ENCODE peak calls at places on chromosome 9, in four cellular contexts. One of them, this sample, is unnamed.

GRCh38 chr9:125953314-125954019 is 206.3 kb downstream of the PBX3 start:
- DNase-seq in SJSA1: no peak
- DNase-seq in GM06990: no peak
- DNase-seq in GM23338: no peak
- DNase-seq in this sample: no peak

GRCh38 chr9:100427366-100428263 is 672 bp downstream of the MSANTD3 start:
- DNase-seq in SJSA1: peak
- DNase-seq in GM23338: peak
- DNase-seq in GM06990: peak
- DNase-seq in this sample: peak

GRCh38 chr9:14278291-14278721 is 35.6 kb downstream of the NFIB start:
- DNase-seq in GM06990: no peak
- DNase-seq in GM23338: no peak
- DNase-seq in SJSA1: peak
- DNase-seq in this sample: no peak

GRCh38 chr9:137669261-137669672 is 50.5 kb downstream of the EHMT1 start:
- DNase-seq in GM23338: peak
- DNase-seq in SJSA1: no peak
- DNase-seq in GM06990: peak
- DNase-seq in this sample: no peak

GRCh38 chr9:77753183-77753582 is 105.1 kb upstream of the GNA14 start:
- DNase-seq in GM23338: no peak
- DNase-seq in GM06990: no peak
- DNase-seq in SJSA1: no peak
- DNase-seq in this sample: no peak

GRCh38 chr9:2697492-2697891 is 19.8 kb upstream of the KCNV2 start:
- DNase-seq in GM23338: no peak
- DNase-seq in GM06990: peak
- DNase-seq in SJSA1: no peak
- DNase-seq in this sample: no peak

GRCh38 chr9:86405926-86406325 is 51.7 kb upstream of the TUT7 start:
- DNase-seq in GM23338: peak
- DNase-seq in SJSA1: peak
- DNase-seq in GM06990: no peak
- DNase-seq in this sample: no peak

GRCh38 chr9:73176450-73176875 is 24.8 kb downstream of the ANXA1 start:
- DNase-seq in GM06990: no peak
- DNase-seq in SJSA1: peak
- DNase-seq in GM23338: peak
- DNase-seq in this sample: no peak

GRCh38 chr9:121557581-121558422 is 58.2 kb upstream of the GGTA1 start:
- DNase-seq in SJSA1: peak
- DNase-seq in GM23338: peak
- DNase-seq in GM06990: peak
- DNase-seq in this sample: peak

GRCh38 chr9:37104183-37104889 is 16.0 kb upstream of the ZCCHC7 start:
- DNase-seq in GM06990: no peak
- DNase-seq in GM23338: no peak
- DNase-seq in SJSA1: no peak
- DNase-seq in this sample: no peak

GRCh38 chr9:137694962-137695875 is 76.4 kb downstream of the EHMT1 start:
- DNase-seq in SJSA1: no peak
- DNase-seq in GM06990: no peak
- DNase-seq in GM23338: peak
- DNase-seq in this sample: peak

GRCh38 chr9:69649566-69650260 is 22.5 kb downstream of the APBA1 start:
- DNase-seq in SJSA1: no peak
- DNase-seq in GM06990: no peak
- DNase-seq in GM23338: no peak
- DNase-seq in this sample: no peak

GRCh38 chr9:29129763-29130162 is 1556.5 kb upstream of the C9orf72 start:
- DNase-seq in GM23338: peak
- DNase-seq in GM06990: no peak
- DNase-seq in SJSA1: no peak
- DNase-seq in this sample: no peak

GRCh38 chr9:104075801-104076753 is 18.0 kb upstream of the SMC2 start:
- DNase-seq in SJSA1: peak
- DNase-seq in GM06990: no peak
- DNase-seq in GM23338: no peak
- DNase-seq in this sample: no peak

GRCh38 chr9:6090272-6090671 is 74.8 kb upstream of the RANBP6 start:
- DNase-seq in SJSA1: no peak
- DNase-seq in GM23338: no peak
- DNase-seq in GM06990: no peak
- DNase-seq in this sample: no peak

GRCh38 chr9:36928670-36929349 is 105.3 kb downstream of the PAX5 start:
- DNase-seq in GM06990: no peak
- DNase-seq in GM23338: no peak
- DNase-seq in SJSA1: peak
- DNase-seq in this sample: no peak

GRCh38 chr9:33099754-33100153 is 23.3 kb upstream of the SMU1 start:
- DNase-seq in GM23338: no peak
- DNase-seq in SJSA1: no peak
- DNase-seq in GM06990: no peak
- DNase-seq in this sample: no peak

GRCh38 chr9:13151489-13151888 is 128.0 kb downstream of the MPDZ start:
- DNase-seq in GM23338: no peak
- DNase-seq in SJSA1: no peak
- DNase-seq in GM06990: no peak
- DNase-seq in this sample: no peak

GRCh38 chr9:124149992-124150391 is 107.8 kb upstream of the NEK6 start:
- DNase-seq in GM23338: peak
- DNase-seq in GM06990: no peak
- DNase-seq in SJSA1: no peak
- DNase-seq in this sample: no peak

GRCh38 chr9:102445906-102446305 is 549.2 kb upstream of the CYLC2 start:
- DNase-seq in GM23338: no peak
- DNase-seq in SJSA1: no peak
- DNase-seq in GM06990: no peak
- DNase-seq in this sample: no peak

GRCh38 chr9:14107977-14108376 is 206.0 kb downstream of the NFIB start:
- DNase-seq in GM23338: peak
- DNase-seq in SJSA1: no peak
- DNase-seq in GM06990: no peak
- DNase-seq in this sample: no peak

GRCh38 chr9:84839538-84839937 is 170.0 kb downstream of the NTRK2 start:
- DNase-seq in GM06990: no peak
- DNase-seq in GM23338: no peak
- DNase-seq in SJSA1: no peak
- DNase-seq in this sample: no peak

GRCh38 chr9:93392974-93393373 is 58.5 kb upstream of the FAM120A start:
- DNase-seq in SJSA1: no peak
- DNase-seq in GM23338: no peak
- DNase-seq in GM06990: no peak
- DNase-seq in this sample: no peak

GRCh38 chr9:129910628-129911567 is 75.6 kb downstream of the USP20 start:
- DNase-seq in SJSA1: peak
- DNase-seq in GM23338: no peak
- DNase-seq in GM06990: no peak
- DNase-seq in this sample: no peak

GRCh38 chr9:37902804-37903580 is 935 bp downstream of the SLC25A51 start:
- DNase-seq in SJSA1: no peak
- DNase-seq in GM06990: no peak
- DNase-seq in GM23338: no peak
- DNase-seq in this sample: no peak

GRCh38 chr9:5493597-5494511 is 16.5 kb upstream of the PDCD1LG2 start:
- DNase-seq in GM23338: no peak
- DNase-seq in SJSA1: no peak
- DNase-seq in GM06990: peak
- DNase-seq in this sample: no peak

GRCh38 chr9:83062653-83063527 is at the start of gene RASEF:
- DNase-seq in GM23338: peak
- DNase-seq in GM06990: no peak
- DNase-seq in SJSA1: peak
- DNase-seq in this sample: peak

GRCh38 chr9:99431103-99431502 is 209.0 kb downstream of the SEC61B start:
- DNase-seq in GM23338: no peak
- DNase-seq in SJSA1: peak
- DNase-seq in GM06990: no peak
- DNase-seq in this sample: no peak

GRCh38 chr9:134186471-134187109 is 22.2 kb upstream of the RNU6ATAC start:
- DNase-seq in GM23338: no peak
- DNase-seq in GM06990: no peak
- DNase-seq in SJSA1: no peak
- DNase-seq in this sample: peak

GRCh38 chr9:111078391-111079038 is 40.2 kb upstream of the LPAR1 start:
- DNase-seq in SJSA1: no peak
- DNase-seq in GM06990: peak
- DNase-seq in GM23338: no peak
- DNase-seq in this sample: no peak

This sample was measured in left lobe of liver.